ENCODE peak calls at places on chromosomes 2 and 18, in seven cellular contexts. T is SHP77 treated with DMSO at 0.1 percent for 48 hours; E is HCT116; M is aorta; P is NCI-H1105 treated with DMSO at 0.1 percent for 48 hours; U is naive thymus-derived CD8-positive, alpha-beta T cell; O is breast epithelium. L is an unnamed sample.

GRCh38 chr2:232516556-232516955 is 3.6 kb upstream of the PRSS56 start:
- DNase-seq in T (no peak), E (no peak), M (no peak), P (no peak), U (no peak), O (no peak), L (no peak)

GRCh38 chr2:65431417-65432226 is 777 bp downstream of the SPRED2 start:
- DNase-seq in T (no peak), E (no peak), M (peak), P (peak), U (no peak), O (peak), L (peak)

GRCh38 chr2:37705191-37705590 is 33.7 kb upstream of the CDC42EP3 start:
- DNase-seq in T (no peak), E (no peak), M (no peak), P (no peak), U (no peak), O (no peak), L (no peak)

GRCh38 chr2:158999458-158999857 is 31.0 kb downstream of the TANC1 start:
- DNase-seq in T (no peak), E (no peak), M (no peak), P (no peak), U (no peak), O (no peak), L (no peak)

GRCh38 chr2:119809329-119810038 is 49.8 kb downstream of the PTPN4 start:
- DNase-seq in T (peak), E (no peak), M (no peak), P (no peak), U (no peak), O (no peak), L (no peak)

GRCh38 chr2:58925676-58926081 is 684.6 kb upstream of the FANCL start:
- DNase-seq in T (no peak), E (no peak), M (no peak), P (no peak), U (no peak), O (no peak), L (no peak)

GRCh38 chr2:88843061-88843460 is 151.6 kb downstream of the RPIA start:
- DNase-seq in T (no peak), E (no peak), M (no peak), P (no peak), U (no peak), O (no peak), L (no peak)

GRCh38 chr2:203534486-203535077 is 519 bp downstream of the RAPH1 start:
- DNase-seq in T (no peak), E (no peak), M (no peak), P (no peak), U (peak), O (peak), L (peak)

GRCh38 chr2:227508001-227508400 is 36.0 kb downstream of the AGFG1 start:
- DNase-seq in T (no peak), E (no peak), M (no peak), P (no peak), U (no peak), O (no peak), L (no peak)

GRCh38 chr2:217520361-217521010 is 482.3 kb downstream of the TNS1 start:
- DNase-seq in T (no peak), E (no peak), M (no peak), P (no peak), U (no peak), O (no peak), L (no peak)

GRCh38 chr2:136670-137069 is 90.4 kb upstream of the FAM110C start:
- DNase-seq in T (no peak), E (no peak), M (no peak), P (no peak), U (no peak), O (no peak), L (no peak)

GRCh38 chr2:146481629-146482028 is 1363.2 kb upstream of the ACVR2A start:
- DNase-seq in T (no peak), E (no peak), M (no peak), P (no peak), U (no peak), O (no peak), L (no peak)

GRCh38 chr2:157509755-157510154 is 65.9 kb upstream of the CYTIP start:
- DNase-seq in T (no peak), E (no peak), M (no peak), P (peak), U (no peak), O (no peak), L (no peak)

GRCh38 chr18:34787931-34788532 is 77.9 kb downstream of the DTNA start:
- DNase-seq in T (peak), E (peak), M (no peak), P (peak), U (no peak), O (no peak), L (no peak)

GRCh38 chr18:24274822-24275221 is 122.8 kb downstream of the OSBPL1A start:
- DNase-seq in T (no peak), E (no peak), M (no peak), P (no peak), U (no peak), O (no peak), L (no peak)

GRCh38 chr2:224786848-224787247 is 70.7 kb upstream of the CCDC195 start:
- DNase-seq in T (no peak), E (no peak), M (no peak), P (no peak), U (no peak), O (no peak), L (no peak)

GRCh38 chr2:62577994-62578836 is 72.2 kb upstream of the TMEM17 start:
- DNase-seq in T (no peak), E (peak), M (no peak), P (no peak), U (no peak), O (no peak), L (no peak)

GRCh38 chr2:241274127-241274526 is 41.3 kb downstream of the HDLBP start:
- DNase-seq in T (no peak), E (no peak), M (no peak), P (no peak), U (no peak), O (no peak), L (no peak)

GRCh38 chr2:63846487-63846886 is 4.8 kb downstream of the UGP2 start:
- DNase-seq in T (no peak), E (no peak), M (no peak), P (peak), U (no peak), O (no peak), L (no peak)

GRCh38 chr2:37870829-37871228 is 54.3 kb upstream of the RMDN2 start:
- DNase-seq in T (no peak), E (no peak), M (no peak), P (no peak), U (no peak), O (no peak), L (no peak)

GRCh38 chr18:51767293-51767692 is 569.8 kb upstream of the MEX3C start:
- DNase-seq in T (no peak), E (no peak), M (no peak), P (no peak), U (no peak), O (no peak), L (no peak)

GRCh38 chr18:41391616-41392610 is 563.1 kb upstream of the PIK3C3 start:
- DNase-seq in T (peak), E (no peak), M (peak), P (peak), U (no peak), O (no peak), L (no peak)

GRCh38 chr2:240133401-240133800 is 2.7 kb downstream of the COPS9 start:
- DNase-seq in T (no peak), E (no peak), M (peak), P (no peak), U (no peak), O (peak), L (no peak)

GRCh38 chr2:79670198-79670597 is 157.3 kb downstream of the CTNNA2 start:
- DNase-seq in T (peak), E (no peak), M (no peak), P (no peak), U (no peak), O (no peak), L (no peak)

GRCh38 chr2:2826209-2826551 is 495.1 kb upstream of the MYT1L start:
- DNase-seq in T (no peak), E (no peak), M (no peak), P (no peak), U (no peak), O (no peak), L (no peak)

GRCh38 chr2:66775730-66776422 is 341.0 kb downstream of the MEIS1 start:
- DNase-seq in T (no peak), E (no peak), M (no peak), P (no peak), U (no peak), O (no peak), L (no peak)

GRCh38 chr2:196925768-196926561 is 542 bp downstream of the PGAP1 start:
- DNase-seq in T (peak), E (no peak), M (peak), P (peak), U (peak), O (no peak), L (peak)